ENCODE peak calls at places on chromosomes 4 and X, in seven cellular contexts. B is activated CD8-positive, alpha-beta memory T cell treated with anti-CD3 and anti-CD28 coated beads for 48 hours; H is activated CD4-positive, alpha-beta T cell treated with anti-CD3 and anti-CD28 coated beads for 36 hours; G is posterior cingulate gyrus; J is IMR-90; L is iris pigment epithelial cell; E is activated T-cell treated with anti-CD3 and anti-CD28 coated beads, Interleukin-2, amount 50 U/mL, for 48 hours. K is an unnamed sample.

GRCh38 chrX:153930011-153930910 is 4.2 kb upstream of the ARHGAP4 start:
- DNase-seq in J (no peak), L (no peak), E (no peak), G (no peak), H (no peak), B (no peak), K (no peak)

GRCh38 chrX:31227250-31227649 is 155.4 kb upstream of the FTHL17 start:
- DNase-seq in H (no peak), L (peak), G (no peak), B (no peak), J (peak), E (no peak), K (no peak)

GRCh38 chr4:105451346-105451745 is 22.5 kb downstream of the PPA2 start:
- DNase-seq in E (no peak), G (no peak), B (no peak), H (no peak), J (no peak), L (no peak), K (no peak)

GRCh38 chrX:149044471-149044870 is 460.6 kb downstream of the IDS start:
- DNase-seq in G (no peak), L (no peak), H (no peak), B (no peak), E (no peak), J (no peak), K (no peak)

GRCh38 chrX:72392816-72393800 is 87.4 kb upstream of the CITED1 start:
- DNase-seq in L (no peak), H (no peak), J (no peak), B (no peak), G (no peak), E (no peak), K (no peak)

GRCh38 chr4:113575391-113575790 is 186.1 kb downstream of the CAMK2D start:
- DNase-seq in B (no peak), J (peak), H (no peak), L (peak), G (no peak), E (no peak), K (no peak)

GRCh38 chrX:38095971-38096529 is 89.7 kb downstream of the SYTL5 start:
- DNase-seq in B (no peak), E (no peak), L (peak), G (no peak), H (no peak), J (peak), K (no peak)

GRCh38 chr4:139227729-139228404 is 50.8 kb upstream of the ELF2 start:
- DNase-seq in H (peak), E (no peak), L (no peak), J (no peak), B (no peak), G (no peak), K (no peak)